ENCODE peak calls at places on chromosomes 1 and 21, in seven cellular contexts. Q, X, A, G, D, Z and Y are unnamed samples.

GRCh38 chr1:115677172-115677542 is 35.4 kb downstream of the VANGL1 start:
- DNase-seq in Q (peak; percentile 64), X (peak; percentile 61), A (no peak), G (peak; percentile 75), D (no peak), Z (no peak), Y (no peak)

GRCh38 chr1:233543338-233544255 is 70.3 kb upstream of the KCNK1 start:
- DNase-seq in Q (no peak), X (no peak), A (peak; percentile 91), G (peak; percentile 97), D (peak; percentile 80), Z (no peak), Y (peak; percentile 7)

GRCh38 chr1:207952617-207953542 is 42.0 kb upstream of the CD34 start:
- DNase-seq in Q (no peak), X (no peak), A (no peak), G (no peak), D (no peak), Z (no peak), Y (no peak)

GRCh38 chr1:44571712-44572571 is 102.3 kb downstream of the TMEM53 start:
- DNase-seq in Q (peak; percentile 66), X (no peak), A (no peak), G (peak; percentile 25), D (no peak), Z (no peak), Y (no peak)

GRCh38 chr1:44641126-44642102 is 32.9 kb downstream of the TMEM53 start:
- DNase-seq in Q (no peak), X (no peak), A (no peak), G (no peak), D (no peak), Z (no peak), Y (no peak)

GRCh38 chr1:9041116-9041779 is 15.0 kb upstream of the SLC2A7 start:
- DNase-seq in Q (no peak), X (no peak), A (no peak), G (no peak), D (no peak), Z (no peak), Y (no peak)

GRCh38 chr1:163361123-163361934 is 39.6 kb downstream of the NUF2 start:
- DNase-seq in Q (peak; percentile 79), X (peak; percentile 18), A (peak; percentile 15), G (peak; percentile 29), D (no peak), Z (no peak), Y (peak; percentile 70)

GRCh38 chr1:11132571-11133293 is 33.1 kb upstream of the EXOSC10 start:
- DNase-seq in Q (no peak), X (no peak), A (no peak), G (no peak), D (no peak), Z (no peak), Y (no peak)

GRCh38 chr1:185426761-185427698 is 110.0 kb upstream of the IVNS1ABP start:
- DNase-seq in Q (no peak), X (peak; percentile 48), A (no peak), G (no peak), D (peak; percentile 56), Z (no peak), Y (no peak)

GRCh38 chr1:232570007-232570406 is 59.9 kb downstream of the SIPA1L2 start:
- DNase-seq in Q (no peak), X (no peak), A (no peak), G (no peak), D (no peak), Z (no peak), Y (no peak)

GRCh38 chr1:168959382-168959781 is 147.1 kb upstream of the ATP1B1 start:
- DNase-seq in Q (no peak), X (no peak), A (no peak), G (no peak), D (no peak), Z (no peak), Y (no peak)

GRCh38 chr1:186008920-186009737 is 274.9 kb downstream of the HMCN1 start:
- DNase-seq in Q (no peak), X (peak; percentile 20), A (no peak), G (no peak), D (no peak), Z (no peak), Y (no peak)

GRCh38 chr1:108077991-108078390 is 113.0 kb upstream of the VAV3 start:
- DNase-seq in Q (no peak), X (no peak), A (no peak), G (no peak), D (no peak), Z (no peak), Y (no peak)

GRCh38 chr1:28718601-28719331 is 18.0 kb upstream of the YTHDF2 start:
- DNase-seq in Q (no peak), X (no peak), A (no peak), G (no peak), D (no peak), Z (no peak), Y (no peak)

GRCh38 chr21:42384999-42385398 is 10.9 kb downstream of the TMPRSS3 start:
- DNase-seq in Q (no peak), X (no peak), A (no peak), G (peak; percentile 18), D (no peak), Z (no peak), Y (no peak)

GRCh38 chr1:89042491-89042890 is 19.8 kb upstream of the GBP3 start:
- DNase-seq in Q (no peak), X (no peak), A (no peak), G (no peak), D (no peak), Z (no peak), Y (no peak)